ENCODE peak calls at places on chromosomes 7 and 10, in four cellular contexts. E is K562, I is HepG2, B is GM12878. X is an unnamed sample.

GRCh38 chr10:69421611-69422308 is 5.0 kb upstream of the TACR2 start:
- DNase-seq in E (no peak), I (no peak), B (no peak), X (no peak)

GRCh38 chr7:87413951-87414381 is 61.5 kb downstream of the ABCB4 start:
- DNase-seq in E (no peak), I (no peak), B (no peak), X (no peak)

GRCh38 chr7:91069146-91069545 is 195.1 kb upstream of the FZD1 start:
- DNase-seq in E (no peak), I (no peak), B (no peak), X (no peak)

GRCh38 chr10:688621-689426 is 644 bp downstream of the DIP2C start:
- DNase-seq in E (no peak), I (no peak), B (no peak), X (peak)

GRCh38 chr7:37150856-37151255 is 297.8 kb downstream of the ELMO1 start:
- DNase-seq in E (no peak), I (no peak), B (no peak), X (no peak)

GRCh38 chr7:111873963-111874693 is 311.8 kb upstream of the IMMP2L start:
- DNase-seq in E (no peak), I (no peak), B (no peak), X (no peak)

GRCh38 chr10:112738586-112739218 is 211.3 kb upstream of the TCF7L2 start:
- DNase-seq in E (no peak), I (peak), B (no peak), X (no peak)

GRCh38 chr7:159113056-159113455 is 31.6 kb downstream of the VIPR2 start:
- DNase-seq in E (no peak), I (no peak), B (no peak), X (no peak)

GRCh38 chr10:132452216-132452650 is 55.2 kb downstream of the PWWP2B start:
- DNase-seq in E (no peak), I (no peak), B (no peak), X (no peak)

GRCh38 chr7:45073031-45073842 is 15.5 kb downstream of the NACAD start:
- DNase-seq in E (no peak), I (no peak), B (no peak), X (no peak)

GRCh38 chr10:122498521-122498920 is 37.2 kb downstream of the HTRA1 start:
- DNase-seq in E (no peak), I (no peak), B (no peak), X (no peak)

GRCh38 chr10:3495281-3495680 is 289.7 kb downstream of the KLF6 start:
- DNase-seq in E (no peak), I (no peak), B (no peak), X (no peak)

GRCh38 chr10:61110936-61111335 is 167.0 kb upstream of the RHOBTB1 start:
- DNase-seq in E (no peak), I (no peak), B (no peak), X (no peak)

DNA sequence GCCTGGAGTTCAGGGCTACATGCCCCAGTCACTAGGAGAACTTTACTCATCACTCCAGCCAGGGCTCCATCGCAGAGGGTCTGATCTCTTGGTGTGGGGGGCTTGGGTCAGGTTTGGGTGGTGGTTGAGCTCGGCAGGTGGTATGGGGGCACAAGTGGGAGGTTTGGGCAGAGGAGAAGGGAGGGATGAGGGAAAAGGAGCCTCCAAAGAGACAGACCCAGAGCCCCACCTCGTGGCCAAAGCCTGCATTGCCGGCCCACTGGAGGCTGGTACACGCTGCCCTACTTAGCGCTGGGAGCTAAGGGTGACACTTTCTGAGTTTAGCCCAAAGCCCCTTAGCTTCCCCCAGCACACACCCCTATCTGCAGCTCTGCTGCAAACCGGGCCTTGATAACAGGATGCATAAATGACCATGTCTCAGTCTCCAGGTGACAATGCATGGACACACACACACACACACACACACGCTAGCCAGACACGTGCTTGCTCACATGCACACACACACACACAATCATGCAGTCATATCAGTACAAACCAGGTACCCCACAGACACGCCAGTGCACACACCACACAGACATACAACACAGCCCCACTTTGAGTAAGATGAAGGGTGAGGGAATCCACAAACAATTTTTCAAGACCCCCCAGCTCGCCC is 14.7 kb downstream of the LZTS2 start:
- DNase-seq in E (peak), I (no peak), B (no peak), X (peak)
- TF ChIP-seq FOXK2 in E (no peak), I (no peak), B (no peak), X (no peak)

GRCh38 chr7:50197547-50197946 is 104.5 kb upstream of the ZPBP start:
- DNase-seq in E (peak), I (peak), B (peak), X (no peak)
- TF ChIP-seq TARDBP in E (no peak), I (no peak), B (no peak), X (no peak)

DNA sequence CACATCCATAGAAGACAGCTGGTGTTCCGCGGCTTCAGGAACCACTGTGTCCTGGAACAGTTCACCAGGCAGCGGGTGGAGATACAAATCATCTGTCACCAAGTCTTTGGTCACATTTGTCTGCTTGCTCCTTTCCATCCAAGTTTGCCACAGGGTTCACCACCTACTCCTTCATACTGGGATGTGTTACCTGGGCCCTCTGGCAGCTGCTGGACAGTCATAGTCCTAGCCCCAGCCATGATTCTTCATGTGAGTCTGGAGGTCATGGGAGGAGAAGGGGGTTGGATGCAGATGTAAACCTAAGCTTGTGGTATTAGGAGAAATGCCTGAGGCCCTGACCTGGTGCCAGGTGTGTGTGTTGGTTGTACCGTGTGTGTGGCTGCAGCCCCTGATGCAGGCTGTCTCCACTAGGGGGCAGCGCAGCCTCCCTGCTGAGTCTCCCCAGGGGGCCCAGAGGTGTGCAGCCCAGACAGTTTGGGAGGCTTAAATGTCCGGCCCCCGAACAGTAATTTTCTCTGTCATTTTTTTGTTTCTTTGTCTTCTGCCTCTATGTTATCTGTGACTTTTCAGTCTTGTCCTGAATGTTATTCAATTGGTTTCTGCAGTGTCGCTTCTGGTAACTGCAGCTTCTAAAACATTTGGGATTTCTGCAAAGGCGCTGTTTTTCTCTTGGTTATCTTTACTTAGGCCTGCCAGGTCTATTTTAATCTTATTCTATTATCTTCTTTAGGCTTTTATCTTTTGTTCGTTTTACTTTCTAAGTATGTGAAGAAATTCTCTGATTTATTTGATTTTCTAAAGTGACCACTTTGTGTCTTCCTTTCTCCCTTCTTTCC is 14.8 kb downstream of the NPS start:
- DNase-seq in E (peak), I (no peak), B (no peak), X (peak)
- TF ChIP-seq FOXK2 in E (no peak), I (no peak), B (no peak), X (no peak)

DNA sequence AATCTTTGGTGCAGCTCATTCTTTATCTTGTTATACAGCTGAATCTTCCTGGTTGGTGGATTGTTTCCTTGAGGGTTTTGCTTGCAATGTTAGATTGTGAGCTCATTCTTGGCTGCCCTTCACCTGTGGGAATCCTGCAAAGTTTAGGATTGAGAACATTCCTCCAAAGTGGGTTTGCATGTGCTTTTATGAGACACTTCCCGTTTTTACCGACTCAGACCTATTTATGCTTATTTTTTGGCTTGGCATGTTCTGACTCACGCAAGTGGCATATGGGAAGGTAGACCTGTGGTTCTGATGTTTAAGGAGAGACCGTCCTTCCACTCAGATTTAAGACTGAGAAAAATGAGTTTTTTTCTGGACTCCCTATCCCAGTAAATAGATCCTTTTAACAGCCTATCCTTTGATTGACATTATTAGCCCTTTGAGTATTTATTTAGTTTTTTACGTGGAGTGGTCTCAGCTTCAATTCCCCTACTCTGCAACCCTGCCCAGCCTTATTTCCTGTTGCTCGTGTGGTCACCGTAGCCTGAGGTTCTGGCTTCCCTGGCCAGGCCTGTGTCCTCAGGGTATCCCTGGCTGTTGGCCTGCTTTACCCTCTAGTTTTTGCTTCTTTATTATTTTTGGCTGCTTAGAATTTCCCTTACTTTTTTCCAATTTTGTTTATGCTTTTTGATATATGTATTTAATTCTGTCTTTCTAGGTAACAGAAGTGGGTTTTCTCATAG is 13.4 kb upstream of the PRF1 start:
- DNase-seq in E (no peak), I (no peak), B (no peak), X (no peak)
- TF ChIP-seq TARDBP in E (no peak), I (no peak), B (no peak), X (no peak)

DNA sequence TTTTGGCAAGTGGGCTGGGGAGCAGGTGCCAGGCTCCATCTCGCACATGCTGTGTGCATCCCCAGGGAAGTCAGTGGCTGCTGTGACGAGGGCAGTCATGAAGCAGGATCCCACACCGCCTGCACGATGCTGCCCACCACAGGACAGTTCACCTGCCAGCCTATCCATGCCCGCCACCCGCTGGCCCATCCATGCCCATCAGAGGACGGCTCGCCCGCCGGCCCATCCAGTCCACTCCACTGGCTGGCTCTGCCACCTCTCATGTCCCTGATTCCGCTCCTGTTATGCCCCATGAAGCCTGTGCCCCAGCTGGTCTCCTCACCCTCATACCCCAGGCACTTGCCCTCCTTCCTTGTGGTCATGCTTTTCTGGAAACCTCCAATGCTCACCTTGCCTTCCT is 18.2 kb upstream of the INMT start:
- DNase-seq in E (no peak), I (no peak), B (no peak), X (no peak)
- TF ChIP-seq FOXK2 in E (no peak), I (no peak), B (no peak), X (no peak)

DNA sequence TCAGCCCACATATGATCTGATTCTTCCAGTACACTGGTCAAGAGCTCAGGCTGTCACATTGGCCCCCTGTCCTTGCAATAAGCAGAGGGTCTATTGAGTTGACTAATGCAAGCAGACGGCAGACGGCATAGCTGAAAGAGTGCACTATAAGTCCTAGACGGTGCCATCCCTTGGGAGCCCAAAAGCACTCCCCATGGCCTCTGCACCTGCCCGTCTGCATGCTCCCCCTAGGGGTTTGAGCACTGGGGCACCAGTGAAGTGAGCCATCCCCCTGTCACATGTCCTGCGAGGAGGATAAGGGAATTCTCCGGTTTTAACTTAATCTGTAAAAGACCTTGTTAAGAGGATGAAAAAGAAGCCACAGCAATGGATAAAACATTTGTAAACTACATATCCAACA is 181.6 kb upstream of the PRSS1 start:
- DNase-seq in E (no peak), I (no peak), B (no peak), X (no peak)
- TF ChIP-seq TARDBP in E (no peak), I (no peak), B (no peak), X (no peak)

DNA sequence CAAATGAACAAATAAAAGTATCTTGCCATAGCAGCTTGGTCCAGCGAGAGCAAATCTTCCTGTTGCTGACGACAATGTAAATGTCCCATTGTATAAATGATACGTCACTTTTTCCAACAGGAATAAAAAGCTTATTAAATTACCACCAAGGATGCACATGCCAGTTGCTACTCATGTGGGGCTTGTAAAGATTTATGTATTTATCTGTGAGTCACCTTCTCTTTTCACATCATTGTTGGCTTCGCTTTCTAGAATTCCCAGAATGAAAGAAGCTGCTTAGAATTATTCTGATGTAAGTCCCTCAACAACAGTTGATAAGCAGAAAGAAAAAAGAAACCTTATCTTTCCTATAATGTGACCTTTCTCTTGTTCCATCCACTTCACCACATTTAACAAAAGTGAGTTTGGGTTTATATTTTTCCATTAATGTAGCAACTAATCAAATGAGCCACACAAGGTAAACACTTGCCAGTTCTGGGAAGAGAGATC is 22.4 kb downstream of the DNAJC12 start:
- DNase-seq in E (no peak), I (no peak), B (no peak), X (no peak)
- TF ChIP-seq FOXK2 in E (no peak), I (no peak), B (no peak), X (no peak)

DNA sequence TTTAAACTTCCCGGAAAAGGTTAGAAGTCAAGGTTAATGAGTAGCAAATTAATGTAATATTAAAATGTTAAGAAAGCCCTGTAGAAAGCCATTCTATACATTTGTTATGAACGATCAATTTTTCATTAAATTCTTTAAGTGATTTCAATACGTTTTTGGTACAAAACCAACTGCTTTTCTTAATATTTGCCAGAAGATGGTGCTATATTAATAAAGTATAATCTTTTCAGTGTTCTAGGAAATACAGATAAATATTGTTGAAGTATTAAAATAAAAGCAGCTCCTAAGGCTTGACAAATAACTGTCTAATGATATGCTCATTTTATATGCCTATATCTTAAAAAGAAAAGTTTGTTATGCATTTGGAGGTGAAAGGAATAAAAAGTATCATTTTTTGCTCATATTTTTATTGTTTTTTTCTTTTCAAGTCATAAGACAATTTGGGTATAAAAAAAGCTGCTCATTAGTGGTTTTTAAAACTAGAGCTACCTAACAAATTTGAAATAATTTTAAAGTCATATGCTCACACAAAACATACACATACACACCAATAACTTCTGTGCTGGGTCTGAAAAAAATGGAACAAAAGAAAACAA is 130.3 kb upstream of the POT1 start:
- DNase-seq in E (no peak), I (no peak), B (no peak), X (no peak)
- TF ChIP-seq TARDBP in E (no peak), I (no peak), B (no peak), X (no peak)

DNA sequence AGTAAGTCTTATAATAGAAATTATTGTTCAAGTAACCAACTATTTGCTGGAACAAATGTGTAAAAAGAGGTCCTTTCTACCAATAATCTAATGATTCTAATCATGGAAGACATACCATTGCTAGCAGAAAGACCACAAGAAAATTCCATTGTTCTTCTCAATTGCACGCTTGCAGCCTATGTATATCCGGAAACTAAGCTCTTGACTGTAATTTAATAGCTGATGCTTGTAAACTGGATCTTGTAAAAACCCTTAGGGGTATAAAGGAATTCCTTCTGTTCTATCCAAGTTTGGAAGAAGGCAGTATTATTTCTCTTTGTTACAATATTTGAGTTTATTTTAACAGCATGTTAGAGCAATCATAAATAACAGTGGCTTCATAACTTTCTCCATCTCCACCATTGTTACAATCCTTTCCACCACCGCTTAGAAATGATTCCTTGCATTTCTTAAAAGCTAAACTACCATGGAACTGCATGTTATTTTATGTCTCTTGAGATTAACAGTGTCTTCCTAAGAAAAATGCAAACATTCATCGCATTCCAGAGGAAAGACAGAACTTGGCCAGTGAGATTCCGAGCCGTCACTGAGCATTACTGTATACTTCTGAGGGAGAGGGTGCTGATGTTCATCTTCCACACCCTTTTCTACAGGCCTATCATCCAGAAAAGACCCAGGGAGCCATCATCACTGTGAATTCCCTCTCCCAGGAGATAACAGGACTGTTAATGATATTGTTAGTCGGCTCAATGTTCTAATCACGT is 92.5 kb downstream of the TRIL start:
- DNase-seq in E (no peak), I (no peak), B (no peak), X (no peak)
- TF ChIP-seq FOXK2 in E (no peak), I (no peak), B (no peak), X (no peak)

GRCh38 chr10:52864459-52865106 is 92.0 kb upstream of the MBL2 start:
- DNase-seq in E (no peak), I (peak), B (no peak), X (no peak)
- TF ChIP-seq TARDBP in E (no peak), I (no peak), B (no peak), X (no peak)

X was measured in HEK293T.